ENCODE peak calls at places on chromosome 22, in ten cellular contexts. B, V, I, Q, Y, R, A, N, C and T are unnamed samples.

GRCh38 chr22:19195796-19196731 is 17.5 kb upstream of the SLC25A1 start:
- DNase-seq in R (no peak), V (no peak), B (no peak), I (no peak), N (no peak), Q (no peak), A (no peak), C (no peak), Y (no peak), T (no peak)

GRCh38 chr22:28819253-28820096 is 19.1 kb upstream of the XBP1 start:
- DNase-seq in V (no peak), N (no peak), A (no peak), C (peak; percentile 81), Y (no peak), R (no peak), I (no peak), B (no peak), Q (no peak), T (no peak)

GRCh38 chr22:22463855-22464540 is 44.5 kb downstream of the ZNF280B start:
- DNase-seq in B (peak; percentile 78), C (peak; percentile 64), Q (peak; percentile 10), I (peak; percentile 40), N (peak; percentile 60), A (peak; percentile 70), V (peak; percentile 23), R (peak; percentile 83), Y (peak; percentile 56), T (peak; percentile 77)

GRCh38 chr22:49780992-49781782 is 46.5 kb downstream of the BRD1 start:
- DNase-seq in B (no peak), R (no peak), Y (no peak), I (no peak), C (no peak), A (no peak), N (no peak), V (no peak), Q (no peak), T (no peak)

GRCh38 chr22:26671317-26672059 is 14.1 kb downstream of the MIAT start:
- DNase-seq in I (no peak), B (no peak), N (peak; percentile 79), C (peak; percentile 45), Q (no peak), V (peak; percentile 77), A (no peak), R (no peak), Y (no peak), T (no peak)

GRCh38 chr22:46835693-46836092 is 73.2 kb downstream of the TBC1D22A start:
- DNase-seq in A (no peak), B (no peak), Y (no peak), R (no peak), V (no peak), C (no peak), Q (no peak), I (no peak), N (no peak), T (no peak)

GRCh38 chr22:37518509-37519267 is 527 bp downstream of the CARD10 start:
- DNase-seq in R (peak; percentile 38), V (no peak), I (no peak), Y (no peak), N (no peak), C (peak; percentile 73), A (no peak), Q (no peak), B (no peak), T (no peak)

GRCh38 chr22:46547179-46547882 is 9.9 kb upstream of the CELSR1 start:
- DNase-seq in I (no peak), R (peak; percentile 86), B (peak; percentile 80), C (no peak), V (no peak), N (no peak), A (no peak), Q (no peak), Y (no peak), T (no peak)